ENCODE peak calls at places on chromosomes 12 and 14, in nine cellular contexts. S is cardiac muscle cell, H is A549, Z is tibial nerve, B is K562, U is fibroblast of lung, G is prostate gland, P is vagina, O is adrenal gland. I is an unnamed sample. For H3K4me1, the result is how much of the 10 kb centered on the place peaks cover.

GRCh38 chr12:74185360-74185759 is 352.3 kb upstream of the ATXN7L3B start:
- DNase-seq in S (no peak), H (no peak), Z (no peak), B (no peak), U (no peak), G (no peak), P (no peak), O (no peak), I (no peak)

GRCh38 chr14:86712727-86713126 is 1182.8 kb downstream of the FLRT2 start:
- DNase-seq in S (no peak), H (no peak), Z (no peak), B (no peak), U (no peak), G (no peak), P (no peak), O (no peak), I (no peak)

GRCh38 chr12:9776795-9777194 is 16.1 kb upstream of the CD69 start:
- DNase-seq in S (no peak), H (no peak), Z (no peak), B (no peak), U (no peak), G (no peak), P (no peak), O (no peak), I (no peak)

GRCh38 chr12:44875954-44876553 is at the start of gene NELL2:
- DNase-seq in S (peak), H (peak), Z (no peak), B (peak), U (peak), G (peak), P (no peak), O (peak), I (peak)

GRCh38 chr12:54300732-54301427 is at the start of gene NFE2:
- DNase-seq in S (peak), H (peak), Z (no peak), B (peak), U (peak), G (peak), P (no peak), O (peak), I (peak)

GRCh38 chr14:66662374-66662773 is 154.4 kb downstream of the GPHN start:
- DNase-seq in S (peak), H (peak), Z (no peak), B (no peak), U (no peak), G (no peak), P (no peak), O (no peak), I (no peak)

GRCh38 chr14:71478542-71478941 is 453.7 kb upstream of the RGS6 start:
- DNase-seq in S (peak), H (no peak), Z (no peak), B (no peak), U (peak), G (no peak), P (no peak), O (no peak), I (no peak)

GRCh38 chr12:84034891-84035290 is 877.7 kb downstream of the SLC6A15 start:
- DNase-seq in S (no peak), H (no peak), Z (no peak), B (no peak), U (no peak), G (no peak), P (no peak), O (no peak), I (no peak)

GRCh38 chr12:118536306-118536900 is 160.0 kb downstream of the SUDS3 start:
- DNase-seq in S (no peak), H (no peak), Z (no peak), B (no peak), U (no peak), G (no peak), P (no peak), O (no peak), I (no peak)

GRCh38 chr12:112751844-112752243 is 39.7 kb upstream of the RPH3A start:
- DNase-seq in S (no peak), H (no peak), Z (no peak), B (no peak), U (no peak), G (no peak), P (no peak), O (no peak), I (no peak)

GRCh38 chr12:46892034-46892705 is 66.4 kb upstream of the SLC38A4 start:
- DNase-seq in S (no peak), H (no peak), Z (no peak), B (no peak), U (no peak), G (no peak), P (no peak), O (peak), I (no peak)

GRCh38 chr12:56684745-56685369 is 3.2 kb downstream of the PTGES3 start:
- DNase-seq in S (no peak), H (peak), Z (no peak), B (peak), U (no peak), G (no peak), P (no peak), O (no peak), I (no peak)

GRCh38 chr12:98736352-98737326 is 91.5 kb downstream of the APAF1 start:
- DNase-seq in S (no peak), H (peak), Z (no peak), B (peak), U (no peak), G (peak), P (no peak), O (peak), I (no peak)

GRCh38 chr12:6829532-6830220 is 1.5 kb downstream of the P3H3 start:
- DNase-seq in S (no peak), H (peak), Z (no peak), B (peak), U (no peak), G (no peak), P (no peak), O (no peak), I (no peak)

GRCh38 chr12:12182926-12183325 is 83.9 kb downstream of the LRP6 start:
- DNase-seq in S (peak), H (no peak), Z (no peak), B (no peak), U (peak), G (no peak), P (no peak), O (no peak), I (no peak)
- H3K27ac ChIP-seq in S (peak), H (peak), Z (no peak), B (no peak), U (peak), G (peak), P (peak), O (no peak), I (peak)

DNA sequence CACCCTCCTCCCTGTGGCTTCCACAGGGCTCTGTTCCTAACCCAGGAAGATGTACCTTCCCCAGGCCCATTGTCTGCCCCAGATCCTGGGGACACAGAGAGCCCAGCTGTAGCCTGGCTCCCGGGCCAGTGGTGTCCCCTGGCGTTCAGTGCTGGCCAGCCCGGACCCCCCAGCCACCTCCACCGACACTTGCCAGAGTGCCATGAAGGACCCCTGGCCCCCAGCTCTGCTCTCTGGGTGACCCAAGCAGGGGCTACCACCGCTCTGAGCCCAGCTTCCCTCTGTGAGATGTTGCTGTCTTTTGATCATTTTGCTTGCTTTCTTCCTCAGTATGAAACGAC is 6.2 kb downstream of the INF2 start:
- DNase-seq in S (no peak), H (no peak), Z (no peak), B (no peak), U (no peak), G (no peak), P (no peak), O (no peak), I (no peak)
- H3K4me1 ChIP-seq in S (under half), H (half or more), Z (half or more), B (half or more), U (under half), G (under half), P (half or more), O (under half), I (under half)

GRCh38 chr12:102427542-102427923 is 52.8 kb downstream of the IGF1 start:
- DNase-seq in S (no peak), H (no peak), Z (no peak), B (peak), U (no peak), G (no peak), P (no peak), O (no peak), I (no peak)
- H3K4me3 ChIP-seq in S (no peak), H (no peak), Z (no peak), B (no peak), U (no peak), G (no peak), P (no peak), O (no peak), I (no peak)

GRCh38 chr12:109559200-109559505 is 14.2 kb downstream of the MMAB start:
- DNase-seq in S (no peak), H (no peak), Z (no peak), B (no peak), U (no peak), G (no peak), P (no peak), O (no peak), I (no peak)
- H3K27ac ChIP-seq in S (no peak), H (no peak), Z (no peak), B (no peak), U (no peak), G (no peak), P (no peak), O (no peak), I (no peak)

GRCh38 chr14:104792945-104793702 is 2.4 kb downstream of the AKT1 start:
- DNase-seq in S (no peak), H (no peak), Z (no peak), B (no peak), U (no peak), G (no peak), P (no peak), O (no peak), I (no peak)
- H3K4me1 ChIP-seq in S (under half), H (under half), Z (half or more), B (half or more), U (under half), G (half or more), P (under half), O (half or more), I (under half)

GRCh38 chr14:91323671-91324605 is 79.4 kb upstream of the GPR68 start:
- DNase-seq in S (peak), H (peak), Z (peak), B (peak), U (peak), G (peak), P (no peak), O (peak), I (peak)
- H3K4me3 ChIP-seq in S (no peak), H (no peak), Z (peak), B (no peak), U (peak), G (no peak), P (peak), O (peak), I (no peak)

I was measured in pancreas.